ENCODE peak calls at places on chromosomes 11 and 22, in ten cellular contexts. B is IMR-90, J is sigmoid colon, D is endothelial cell of umbilical vein, X is lung, W is pancreas, T is tibial artery, Z is transverse colon, H is psoas muscle, Y is HFF-Myc. N is an unnamed sample.

GRCh38 chr11:112785104-112785503 is 176.1 kb upstream of the NCAM1 start:
- DNase-seq in B (no peak), J (no peak), D (no peak), X (no peak), W (no peak), T (no peak), Z (no peak), H (no peak), Y (no peak), N (peak)

GRCh38 chr11:108286956-108287355 is 64.1 kb downstream of the ATM start:
- DNase-seq in B (no peak), J (no peak), D (no peak), X (no peak), W (no peak), T (no peak), Z (no peak), H (no peak), Y (no peak), N (no peak)

GRCh38 chr11:130865772-130866114 is 50.5 kb downstream of the SNX19 start:
- DNase-seq in B (no peak), J (no peak), D (no peak), X (no peak), W (no peak), T (no peak), Z (no peak), H (peak), Y (no peak), N (no peak)

GRCh38 chr22:19050117-19050516 is 72.1 kb downstream of the DGCR2 start:
- DNase-seq in B (no peak), J (no peak), D (no peak), X (no peak), W (no peak), T (no peak), Z (no peak), H (no peak), Y (no peak), N (no peak)

GRCh38 chr11:26651916-26652315 is 69.9 kb downstream of the SLC5A12 start:
- DNase-seq in B (no peak), J (no peak), D (no peak), X (no peak), W (no peak), T (no peak), Z (no peak), H (no peak), Y (no peak), N (no peak)

GRCh38 chr11:129815596-129816461 is at the start of gene TMEM45B:
- DNase-seq in B (no peak), J (no peak), D (no peak), X (peak), W (peak), T (no peak), Z (peak), H (no peak), Y (no peak), N (peak)

GRCh38 chr11:95170294-95170693 is 60.7 kb downstream of the SESN3 start:
- DNase-seq in B (no peak), J (no peak), D (no peak), X (no peak), W (no peak), T (no peak), Z (no peak), H (no peak), Y (no peak), N (no peak)

GRCh38 chr11:117913736-117914397 is 15.3 kb downstream of the TMPRSS13 start:
- DNase-seq in B (no peak), J (peak), D (no peak), X (no peak), W (no peak), T (peak), Z (no peak), H (no peak), Y (no peak), N (no peak)

GRCh38 chr11:112797653-112798293 is 163.4 kb upstream of the NCAM1 start:
- DNase-seq in B (no peak), J (no peak), D (no peak), X (no peak), W (no peak), T (peak), Z (no peak), H (no peak), Y (no peak), N (peak)

GRCh38 chr11:96082002-96082899 is 158.3 kb upstream of the MTMR2 start:
- DNase-seq in B (no peak), J (no peak), D (peak), X (no peak), W (no peak), T (no peak), Z (no peak), H (no peak), Y (no peak), N (no peak)

GRCh38 chr11:99069831-99070444 is 49.2 kb downstream of the CNTN5 start:
- DNase-seq in B (no peak), J (peak), D (no peak), X (no peak), W (no peak), T (no peak), Z (peak), H (no peak), Y (no peak), N (peak)

GRCh38 chr22:19641254-19641982 is 72.9 kb upstream of the SEPTIN5 start:
- DNase-seq in B (no peak), J (no peak), D (peak), X (no peak), W (no peak), T (peak), Z (no peak), H (no peak), Y (no peak), N (peak)

GRCh38 chr11:33543823-33544222 is 156.8 kb downstream of the C11orf91 start:
- DNase-seq in B (peak), J (no peak), D (no peak), X (no peak), W (no peak), T (no peak), Z (no peak), H (no peak), Y (no peak), N (no peak)

GRCh38 chr11:86696004-86696403 is 23.6 kb upstream of the ME3 start:
- DNase-seq in B (peak), J (no peak), D (peak), X (no peak), W (no peak), T (no peak), Z (no peak), H (no peak), Y (peak), N (no peak)

GRCh38 chr22:22450343-22450839 is 58.2 kb downstream of the ZNF280B start:
- DNase-seq in B (no peak), J (peak), D (no peak), X (peak), W (no peak), T (no peak), Z (peak), H (no peak), Y (no peak), N (no peak)

GRCh38 chr11:63985812-63986155 is 454 bp upstream of the OTUB1 start:
- DNase-seq in B (no peak), J (no peak), D (no peak), X (no peak), W (no peak), T (no peak), Z (peak), H (no peak), Y (no peak), N (peak)

GRCh38 chr11:65013130-65013691 is 749 bp upstream of the ARL2 start:
- DNase-seq in B (peak), J (peak), D (no peak), X (peak), W (peak), T (peak), Z (peak), H (peak), Y (peak), N (peak)
- TF ChIP-seq CTCF in B (peak), J (no peak), D (no peak), X (peak), W (peak), T (peak), Z (peak), H (peak), Y (peak), N (no peak)

GRCh38 chr11:76415073-76415472 is 29.7 kb upstream of the EMSY start:
- DNase-seq in B (no peak), J (no peak), D (no peak), X (no peak), W (peak), T (no peak), Z (no peak), H (no peak), Y (no peak), N (peak)
- TF ChIP-seq CTCF in B (no peak), J (no peak), D (no peak), X (no peak), W (no peak), T (no peak), Z (no peak), H (no peak), Y (no peak), N (no peak)

GRCh38 chr22:30861131-30861530 is 107.4 kb downstream of the MORC2 start:
- DNase-seq in B (no peak), J (no peak), D (no peak), X (no peak), W (no peak), T (peak), Z (no peak), H (no peak), Y (no peak), N (no peak)

GRCh38 chr22:30864441-30865420 is 103.8 kb downstream of the MORC2 start:
- DNase-seq in B (no peak), J (peak), D (no peak), X (no peak), W (no peak), T (peak), Z (no peak), H (no peak), Y (no peak), N (no peak)

GRCh38 chr22:30865656-30866055 is 102.9 kb downstream of the MORC2 start:
- DNase-seq in B (no peak), J (peak), D (no peak), X (no peak), W (no peak), T (peak), Z (no peak), H (no peak), Y (no peak), N (no peak)

GRCh38 chr22:30861688-30862552 is 106.7 kb downstream of the MORC2 start:
- DNase-seq in B (no peak), J (no peak), D (no peak), X (no peak), W (no peak), T (peak), Z (no peak), H (no peak), Y (no peak), N (no peak)

GRCh38 chr22:30863161-30863833 is 105.3 kb downstream of the MORC2 start:
- DNase-seq in B (peak), J (peak), D (no peak), X (no peak), W (no peak), T (peak), Z (no peak), H (no peak), Y (no peak), N (no peak)
- TF ChIP-seq CTCF in B (no peak), J (no peak), D (no peak), X (no peak), W (no peak), T (no peak), Z (no peak), H (no peak), Y (no peak), N (no peak)

GRCh38 chr11:35256296-35256695 is 117.3 kb downstream of the CD44 start:
- DNase-seq in B (no peak), J (no peak), D (no peak), X (no peak), W (no peak), T (no peak), Z (no peak), H (no peak), Y (no peak), N (no peak)
- TF ChIP-seq CTCF in B (no peak), J (no peak), D (no peak), X (no peak), W (no peak), T (no peak), Z (no peak), H (no peak), Y (no peak), N (no peak)

DNA sequence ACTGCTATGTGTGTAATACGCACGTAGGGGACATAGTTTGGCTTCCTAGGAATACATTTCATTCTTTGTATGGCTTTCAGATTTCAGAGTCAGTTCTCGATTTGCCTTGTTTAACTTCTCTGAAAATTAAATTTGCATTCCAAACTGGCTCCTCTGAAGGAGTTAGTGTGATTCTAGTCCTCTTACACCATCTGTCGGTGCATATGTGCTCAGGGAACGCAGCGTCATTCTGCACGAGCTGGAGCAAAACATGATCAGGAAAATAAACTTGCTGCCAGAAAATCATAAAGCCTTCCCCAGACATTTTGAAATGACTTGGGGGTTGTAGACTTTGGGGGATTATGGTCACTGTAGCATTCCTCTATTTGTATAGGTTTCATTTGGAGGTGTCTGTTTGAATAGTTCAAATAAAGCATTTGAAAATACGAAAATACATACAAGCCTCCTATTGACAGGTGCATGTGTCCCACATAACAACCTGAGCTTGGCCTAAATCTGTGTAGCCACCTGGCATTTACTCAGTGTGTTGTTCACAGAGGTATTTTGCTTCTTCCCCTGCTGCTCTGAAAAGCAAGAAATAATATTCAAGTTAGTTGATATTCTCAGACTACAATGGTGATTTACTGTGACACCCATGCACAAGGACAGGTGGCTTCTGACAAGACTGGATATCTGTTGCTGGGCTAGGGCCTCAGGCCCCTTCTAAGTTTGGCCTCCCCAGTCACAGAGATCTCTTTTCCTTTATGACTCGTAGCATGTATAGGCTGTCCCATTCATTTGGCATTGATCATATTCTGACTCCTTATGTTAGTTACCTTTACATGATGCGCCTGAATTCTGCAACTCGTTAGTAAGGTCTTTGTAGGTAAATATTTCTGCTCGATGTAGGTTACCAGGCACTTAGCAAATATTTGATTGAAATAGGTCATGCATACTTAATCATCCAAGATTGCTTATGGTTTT is 81.6 kb upstream of the SORL1-AS1 start:
- DNase-seq in B (peak), J (no peak), D (no peak), X (no peak), W (no peak), T (no peak), Z (no peak), H (no peak), Y (no peak), N (no peak)
- TF ChIP-seq CTCF in B (peak), J (peak), D (no peak), X (no peak), W (no peak), T (peak), Z (no peak), H (peak), Y (peak), N (no peak)

GRCh38 chr11:74333193-74333592 is 21.8 kb upstream of the P4HA3 start:
- DNase-seq in B (no peak), J (no peak), D (no peak), X (no peak), W (no peak), T (no peak), Z (no peak), H (no peak), Y (no peak), N (no peak)
- TF ChIP-seq CTCF in B (no peak), J (no peak), D (no peak), X (no peak), W (no peak), T (no peak), Z (no peak), H (no peak), Y (no peak), N (no peak)

DNA sequence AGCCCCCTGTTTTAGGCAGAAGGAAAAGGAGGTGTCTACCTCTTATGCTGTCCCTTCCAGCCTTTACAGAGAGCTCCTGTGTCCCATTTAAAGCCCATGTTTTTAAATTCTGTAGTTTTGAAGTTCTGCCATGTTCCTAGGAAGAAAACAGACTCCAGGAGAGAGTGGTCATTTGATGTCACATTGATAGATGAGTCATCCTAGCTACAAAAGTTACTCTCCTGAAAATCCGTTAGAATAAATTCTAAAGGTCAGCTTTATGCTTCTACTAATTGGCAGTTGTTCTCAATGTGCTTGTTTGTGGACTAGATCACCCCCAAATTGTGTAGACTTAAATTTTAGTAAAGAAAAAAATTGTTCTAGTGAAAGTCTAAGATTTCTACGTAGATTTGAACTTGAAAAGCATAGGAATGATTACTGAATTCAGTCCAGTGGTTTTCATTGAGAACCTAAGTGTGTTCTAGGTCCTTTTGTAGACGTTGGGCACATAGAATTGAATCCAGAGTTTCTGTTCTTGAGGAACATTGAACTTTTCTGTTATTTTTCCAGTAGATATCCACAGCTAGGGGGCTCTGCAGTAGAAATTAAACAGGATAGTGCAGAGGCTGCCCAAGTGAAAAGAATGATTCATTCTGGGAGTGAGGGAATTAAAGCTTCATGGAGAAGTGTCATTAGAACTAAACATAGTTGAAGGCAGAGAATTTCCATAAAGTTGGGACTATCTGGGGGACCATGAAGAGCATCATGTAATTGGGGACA is 140.6 kb upstream of the RASSF10 start:
- DNase-seq in B (peak), J (no peak), D (no peak), X (no peak), W (no peak), T (no peak), Z (no peak), H (no peak), Y (no peak), N (no peak)
- TF ChIP-seq CTCF in B (peak), J (no peak), D (no peak), X (no peak), W (no peak), T (peak), Z (no peak), H (no peak), Y (peak), N (no peak)

DNA sequence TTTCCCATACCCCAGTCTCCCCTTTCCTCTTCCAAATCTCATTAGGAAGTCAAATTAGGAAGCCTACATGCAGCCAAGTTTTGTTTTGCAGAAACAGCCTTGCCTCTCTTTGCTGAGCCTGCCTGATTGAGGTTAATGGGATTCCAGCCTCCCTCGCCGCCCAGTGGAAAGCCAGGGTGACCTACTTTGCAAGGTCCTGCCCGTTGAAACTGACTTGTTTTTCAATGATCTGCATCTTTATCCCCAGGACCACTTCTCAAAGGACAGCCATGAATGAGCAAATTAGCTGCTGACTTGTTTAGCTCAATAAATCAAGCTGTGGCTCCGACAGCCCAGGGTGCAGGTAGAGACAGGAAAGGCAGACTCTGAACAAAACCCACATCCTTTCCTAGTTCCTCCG is 110.4 kb downstream of the RRAS2 start:
- DNase-seq in B (no peak), J (no peak), D (no peak), X (no peak), W (no peak), T (no peak), Z (no peak), H (no peak), Y (no peak), N (no peak)
- TF ChIP-seq CTCF in B (no peak), J (no peak), D (no peak), X (no peak), W (no peak), T (no peak), Z (no peak), H (no peak), Y (no peak), N (no peak)

N was measured in Calu3.